ENCODE peak calls at places on chromosomes 4 and X, in five cellular contexts. I is T47D, M is NCI-H2171, A is fibroblast of the conjunctiva, K is amniotic epithelial cell. S is an unnamed sample.

GRCh38 chrX:51894697-51895336 is 1.4 kb downstream of the MAGED1 start:
- DNase-seq in M (no peak), A (no peak), K (peak), I (no peak), S (peak)

GRCh38 chr4:123304151-123305021 is 92.2 kb upstream of the SPRY1 start:
- DNase-seq in I (no peak), K (no peak), A (no peak), M (peak), S (no peak)

GRCh38 chr4:24551492-24552330 is 32.6 kb downstream of the DHX15 start:
- DNase-seq in M (no peak), I (peak), A (no peak), K (peak), S (peak)

GRCh38 chr4:105758958-105759357 is 50.4 kb downstream of the GSTCD start:
- DNase-seq in I (no peak), M (no peak), K (no peak), A (no peak), S (no peak)

GRCh38 chrX:16186380-16187007 is 19.2 kb downstream of the MAGEB17 start:
- DNase-seq in I (no peak), A (no peak), M (no peak), K (no peak), S (no peak)

GRCh38 chr4:156298230-156298629 is 344.6 kb upstream of the CTSO start:
- DNase-seq in M (peak), K (peak), I (no peak), A (peak), S (peak)

GRCh38 chr4:6478546-6479220 is 6.3 kb upstream of the PPP2R2C start:
- DNase-seq in K (no peak), M (no peak), I (no peak), A (no peak), S (no peak)

GRCh38 chrX:100911731-100912130 is 17.0 kb downstream of the XKRX start:
- DNase-seq in M (no peak), I (peak), A (no peak), K (no peak), S (no peak)

GRCh38 chr4:38334791-38335190 is 329.2 kb upstream of the KLF3 start:
- DNase-seq in A (no peak), K (no peak), I (peak), M (no peak), S (no peak)

GRCh38 chr4:15587649-15588048 is 67.5 kb downstream of the FBXL5 start:
- DNase-seq in A (peak), I (no peak), M (no peak), K (peak), S (peak)

GRCh38 chr4:7384003-7384928 is 50.5 kb downstream of the PSAPL1 start:
- DNase-seq in I (no peak), M (no peak), K (no peak), A (no peak), S (no peak)